ENCODE peak calls at places on chromosomes 3 and 15, in ten cellular contexts. Y is activated CD4-positive, alpha-beta T cell treated with anti-CD3 and anti-CD28 coated beads, Interleukin-2, amount 50 U/mL, for 1 hour; U is NCI-H2029; V is astrocyte of the spinal cord; C is GM23338; Z is mucosa of descending colon; N is stimulated activated CD4-positive, alpha-beta T cell treated with anti-CD3 and anti-CD28 coated beads, Interleukin-1b, Interleukin-23, amount 100 ng/mL, for 4 hours; X is HEK293T; R is HCT116; S is non-pigmented ciliary epithelial cell. P is an unnamed sample.
A peak's percentile ranks its signal among the peaks of the same experiment; 100 is the strongest.

GRCh38 chr3:88896026-88896425 is 211.4 kb upstream of the EPHA3 start:
- DNase-seq in Y (no peak), U (no peak), V (no peak), C (no peak), Z (no peak), N (no peak), X (no peak), R (no peak), S (no peak), P (no peak)

GRCh38 chr3:64399205-64399800 is 174.0 kb upstream of the PRICKLE2 start:
- DNase-seq in Y (no peak), U (no peak), V (peak; percentile 77), C (peak; percentile 81), Z (peak; percentile 70), N (no peak), X (peak; percentile 62), R (peak; percentile 7), S (peak; percentile 43), P (no peak)

GRCh38 chr15:57031605-57032004 is 113.2 kb downstream of the TCF12 start:
- DNase-seq in Y (no peak), U (no peak), V (peak; percentile 61), C (peak; percentile 69), Z (peak; percentile 29), N (no peak), X (peak; percentile 10), R (no peak), S (peak; percentile 19), P (no peak)

GRCh38 chr15:26358708-26359107 is 414.2 kb downstream of the GABRB3 start:
- DNase-seq in Y (no peak), U (no peak), V (no peak), C (no peak), Z (no peak), N (no peak), X (no peak), R (no peak), S (no peak), P (no peak)

GRCh38 chr3:120678331-120678845 is 3.7 kb downstream of the HGD start:
- DNase-seq in Y (no peak), U (no peak), V (peak; percentile 78), C (peak; percentile 51), Z (peak; percentile 87), N (no peak), X (peak; percentile 8), R (no peak), S (peak; percentile 35), P (no peak)

GRCh38 chr3:11157406-11157805 is 3.1 kb downstream of the HRH1 start:
- DNase-seq in Y (no peak), U (no peak), V (no peak), C (no peak), Z (no peak), N (no peak), X (no peak), R (no peak), S (no peak), P (no peak)

GRCh38 chr3:178795349-178795748 is 259.1 kb downstream of the KCNMB2 start:
- DNase-seq in Y (no peak), U (no peak), V (no peak), C (peak; percentile 52), Z (no peak), N (no peak), X (no peak), R (no peak), S (no peak), P (no peak)

GRCh38 chr15:45831787-45832186 is 197.0 kb downstream of the SQOR start:
- DNase-seq in Y (no peak), U (no peak), V (no peak), C (no peak), Z (no peak), N (no peak), X (no peak), R (no peak), S (no peak), P (no peak)

GRCh38 chr3:159929181-159929893 is 59.3 kb upstream of the IL12A start:
- DNase-seq in Y (no peak), U (no peak), V (peak; percentile 90), C (peak; percentile 7), Z (peak; percentile 56), N (no peak), X (no peak), R (no peak), S (peak; percentile 54), P (no peak)

GRCh38 chr15:57685316-57685715 is 21.2 kb upstream of the POLR2M start:
- DNase-seq in Y (no peak), U (no peak), V (no peak), C (no peak), Z (no peak), N (no peak), X (no peak), R (no peak), S (no peak), P (no peak)

GRCh38 chr15:65217526-65218482 is 6.5 kb upstream of the CILP start:
- DNase-seq in Y (no peak), U (no peak), V (no peak), C (no peak), Z (no peak), N (no peak), X (no peak), R (no peak), S (no peak), P (no peak)

GRCh38 chr3:184142199-184142598 is 7.0 kb downstream of the EIF2B5 start:
- DNase-seq in Y (no peak), U (no peak), V (no peak), C (no peak), Z (no peak), N (no peak), X (no peak), R (no peak), S (no peak), P (no peak)

GRCh38 chr3:119257654-119258410 is 17.2 kb upstream of the B4GALT4 start:
- DNase-seq in Y (no peak), U (peak; percentile 26), V (peak; percentile 33), C (no peak), Z (peak; percentile 78), N (no peak), X (no peak), R (no peak), S (no peak), P (no peak)

GRCh38 chr3:107206945-107207344 is 170.3 kb upstream of the CCDC54 start:
- DNase-seq in Y (no peak), U (no peak), V (no peak), C (no peak), Z (no peak), N (no peak), X (no peak), R (no peak), S (no peak), P (no peak)

GRCh38 chr3:40980467-40980866 is 218.8 kb upstream of the CTNNB1 start:
- DNase-seq in Y (no peak), U (no peak), V (no peak), C (no peak), Z (no peak), N (no peak), X (no peak), R (no peak), S (no peak), P (no peak)

GRCh38 chr3:16402451-16402850 is 111.0 kb downstream of the RFTN1 start:
- DNase-seq in Y (no peak), U (no peak), V (peak; percentile 33), C (no peak), Z (no peak), N (no peak), X (no peak), R (no peak), S (no peak), P (no peak)

GRCh38 chr3:48276856-48277641 is 36.1 kb downstream of the ZNF589 start:
- DNase-seq in Y (no peak), U (no peak), V (no peak), C (peak; percentile 57), Z (no peak), N (no peak), X (no peak), R (no peak), S (no peak), P (no peak)

P was measured in central memory CD4-positive, alpha-beta T cell.